ENCODE peak calls at places on chromosomes 7 and 10, in eight cellular contexts. V is ovary, J is AG04450, K is Peyer's patch, N is stomach, U is lower lobe of right lung, G is upper lobe of right lung, B is tibial nerve. Z is an unnamed sample.

GRCh38 chr10:86706977-86707376 is 38.7 kb downstream of the LDB3 start:
- DNase-seq in V (no peak), J (no peak), K (no peak), N (no peak), U (no peak), G (no peak), B (no peak), Z (no peak)

GRCh38 chr10:61283489-61284221 is 169.5 kb downstream of the TMEM26 start:
- DNase-seq in V (no peak), J (no peak), K (no peak), N (no peak), U (no peak), G (no peak), B (no peak), Z (no peak)

GRCh38 chr10:17425584-17426262 is 28.7 kb downstream of the ST8SIA6 start:
- DNase-seq in V (no peak), J (no peak), K (no peak), N (no peak), U (no peak), G (no peak), B (no peak), Z (no peak)

GRCh38 chr10:43502931-43503330 is 66.0 kb downstream of the ZNF487 start:
- DNase-seq in V (no peak), J (no peak), K (no peak), N (no peak), U (no peak), G (no peak), B (no peak), Z (no peak)

GRCh38 chr10:2949948-2950354 is 117.4 kb upstream of the PFKP start:
- DNase-seq in V (no peak), J (no peak), K (no peak), N (no peak), U (no peak), G (no peak), B (no peak), Z (no peak)

GRCh38 chr7:29385214-29385613 is 178.4 kb upstream of the PRR15 start:
- DNase-seq in V (no peak), J (no peak), K (no peak), N (no peak), U (no peak), G (no peak), B (no peak), Z (no peak)

GRCh38 chr10:64430690-64431323 is 909.6 kb downstream of the REEP3 start:
- DNase-seq in V (no peak), J (no peak), K (no peak), N (no peak), U (no peak), G (no peak), B (no peak), Z (no peak)

GRCh38 chr10:27998954-27999275 is at the start of gene ODAD2:
- DNase-seq in V (no peak), J (no peak), K (no peak), N (no peak), U (no peak), G (no peak), B (no peak), Z (no peak)

GRCh38 chr10:84416245-84416555 is 87.8 kb downstream of the CCSER2 start:
- DNase-seq in V (no peak), J (no peak), K (no peak), N (no peak), U (no peak), G (no peak), B (no peak), Z (no peak)

GRCh38 chr7:133614251-133614650 is 361.4 kb downstream of the EXOC4 start:
- DNase-seq in V (no peak), J (no peak), K (no peak), N (no peak), U (no peak), G (no peak), B (no peak), Z (no peak)

GRCh38 chr10:9825491-9826018 is 1192.1 kb upstream of the CELF2 start:
- DNase-seq in V (no peak), J (no peak), K (no peak), N (peak; percentile 52), U (no peak), G (no peak), B (no peak), Z (no peak)

GRCh38 chr10:131907679-131908078 is 6.9 kb downstream of the PPP2R2D start:
- DNase-seq in V (no peak), J (no peak), K (no peak), N (no peak), U (no peak), G (no peak), B (no peak), Z (no peak)

DNA sequence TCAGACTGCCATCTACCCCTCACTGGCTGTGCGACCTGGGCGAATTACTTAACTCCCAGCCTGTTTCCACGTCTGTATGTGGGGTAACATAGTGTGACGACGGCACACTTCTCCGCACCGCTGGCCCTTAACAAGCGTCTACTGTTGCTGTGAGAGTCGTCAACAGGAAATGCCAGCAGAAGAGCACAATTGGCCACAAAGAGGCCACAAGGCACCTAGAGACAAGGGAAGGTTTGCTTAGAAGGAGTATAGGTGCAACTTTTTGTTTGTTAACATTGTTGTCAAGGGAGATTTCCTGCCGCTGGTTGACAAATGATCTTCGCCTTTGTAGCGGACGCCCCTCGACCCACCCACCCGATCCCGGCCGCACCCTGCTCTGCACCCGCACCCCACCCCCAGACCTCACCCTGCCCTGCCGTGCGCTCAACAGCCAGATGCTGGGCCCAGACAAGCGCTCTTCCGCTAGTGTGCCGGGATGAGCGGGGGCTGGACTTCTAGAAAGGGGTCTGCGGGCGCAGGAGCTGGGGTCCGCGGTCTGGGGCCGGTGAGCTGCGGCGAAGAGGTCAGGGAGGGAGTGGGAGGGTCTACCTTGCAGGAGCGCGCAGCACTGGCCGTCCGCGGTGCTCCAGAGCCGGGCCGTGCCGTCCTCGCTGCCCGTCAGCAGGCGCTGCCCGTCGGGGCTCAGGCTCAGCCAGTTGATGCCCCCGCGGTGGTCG is 841 bp downstream of the WDR86 start:
- DNase-seq in V (no peak), J (no peak), K (peak; percentile 47), N (no peak), U (peak; percentile 50), G (peak; percentile 63), B (no peak), Z (no peak)
- H3K4me3 ChIP-seq in V (peak overlapping the region; percentile 46), J (no peak overlapping the region), K (peak overlapping the region; percentile 42), N (peak overlapping the region; percentile 52), U (peak overlapping the region; percentile 50), G (peak overlapping the region; percentile 45), B (peak overlapping the region; percentile 79), Z (peak overlapping the region; percentile 47)

GRCh38 chr10:100827819-100828743 is 82.7 kb downstream of the PAX2 start:
- DNase-seq in V (peak; percentile 32), J (no peak), K (peak; percentile 38), N (peak; percentile 55), U (no peak), G (no peak), B (no peak), Z (no peak)
- TF ChIP-seq CTCF in V (no peak), J (no peak), K (no peak), N (no peak), U (no peak), G (no peak), B (no peak), Z (no peak)

GRCh38 chr10:7715515-7715914 is 12.4 kb downstream of the ITIH2 start:
- DNase-seq in V (no peak), J (no peak), K (no peak), N (no peak), U (no peak), G (no peak), B (no peak), Z (no peak)
- H3K9me3 ChIP-seq in V (no peaks in the 10 kb centered on the region), J (no peaks in the 10 kb centered on the region), K (no peaks in the 10 kb centered on the region), N (no peaks in the 10 kb centered on the region), U (no peaks in the 10 kb centered on the region), G (no peaks in the 10 kb centered on the region), B (no peaks in the 10 kb centered on the region), Z (no peaks in the 10 kb centered on the region)

DNA sequence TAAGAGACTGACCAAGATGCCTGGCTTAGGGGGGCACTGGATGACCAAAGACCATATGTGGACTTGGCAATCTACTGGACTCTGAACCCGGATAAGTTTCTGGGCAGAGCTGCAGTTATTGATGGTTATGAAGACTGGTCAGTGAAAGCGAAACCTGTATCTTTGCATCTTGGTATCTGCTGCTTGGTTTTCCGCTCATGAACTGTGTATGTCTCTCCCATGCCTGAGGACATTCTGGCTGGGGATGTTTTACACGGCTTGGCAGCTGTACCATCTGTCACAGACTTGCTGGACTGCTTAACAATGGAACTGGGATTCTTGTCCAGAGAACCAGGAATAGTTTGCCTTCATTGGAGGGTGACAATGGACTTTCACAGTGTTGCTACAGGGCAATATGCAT is 119.9 kb upstream of the TMEM106B start:
- DNase-seq in V (no peak), J (no peak), K (no peak), N (no peak), U (no peak), G (no peak), B (no peak), Z (no peak)
- H3K4me3 ChIP-seq in V (no peak overlapping the region), J (no peak overlapping the region), K (no peak overlapping the region), N (no peak overlapping the region), U (no peak overlapping the region), G (no peak overlapping the region), B (no peak overlapping the region), Z (no peak overlapping the region)

GRCh38 chr7:129433823-129434171 is 435 bp upstream of the STRIP2 start:
- DNase-seq in V (no peak), J (no peak), K (no peak), N (no peak), U (no peak), G (no peak), B (peak; percentile 4), Z (no peak)
- TF ChIP-seq CTCF in V (no peak), J (peak; percentile 15), K (no peak), N (no peak), U (no peak), G (no peak), B (no peak), Z (peak; percentile 5)

DNA sequence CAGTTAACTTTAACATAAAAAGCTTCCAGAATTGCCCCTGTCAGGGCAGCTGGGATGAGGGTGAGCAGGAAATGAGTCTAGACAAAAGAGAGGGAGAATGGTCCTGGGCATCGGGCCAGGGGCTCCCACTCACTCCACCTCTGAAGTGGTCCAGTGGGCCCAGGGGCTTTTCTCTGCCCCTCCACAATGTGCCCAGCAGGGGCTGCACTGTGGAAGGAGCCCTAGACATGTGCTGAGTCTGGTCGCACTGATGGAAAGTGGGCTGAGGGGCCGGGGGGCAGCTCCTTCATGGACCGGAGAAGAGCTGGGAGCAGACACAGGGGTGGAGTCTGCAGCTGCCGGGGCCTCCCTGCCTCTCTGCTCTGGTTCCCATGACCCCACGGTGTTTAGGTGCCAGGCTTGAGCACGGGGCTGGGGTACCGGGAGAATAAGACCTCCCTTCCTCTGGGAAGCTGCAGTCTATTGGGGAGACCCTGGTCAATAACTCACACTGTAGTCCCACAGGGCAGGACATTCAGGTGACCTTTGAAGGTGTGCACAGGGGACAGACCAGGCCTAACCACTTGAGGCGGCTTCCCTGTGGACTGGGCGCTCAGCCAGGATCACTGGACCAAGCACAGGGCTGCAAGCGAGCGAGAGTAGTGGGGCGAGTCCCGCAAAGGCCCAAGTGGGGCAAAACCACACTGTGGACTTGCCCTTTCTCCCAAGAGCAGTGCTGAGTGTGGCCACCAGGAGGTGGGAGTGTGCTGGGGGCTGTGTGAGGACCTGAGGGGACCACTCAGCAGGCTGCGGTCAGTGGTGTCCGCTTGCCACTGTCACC is 6.1 kb downstream of the ADCY1 start:
- DNase-seq in V (no peak), J (no peak), K (no peak), N (peak; percentile 27), U (no peak), G (no peak), B (no peak), Z (peak; percentile 57)
- H3K9me3 ChIP-seq in V (no peaks in the 10 kb centered on the region), J (no peaks in the 10 kb centered on the region), K (no peaks in the 10 kb centered on the region), N (no peaks in the 10 kb centered on the region), U (no peaks in the 10 kb centered on the region), G (no peaks in the 10 kb centered on the region), B (no peaks in the 10 kb centered on the region), Z (no peaks in the 10 kb centered on the region)

GRCh38 chr10:118272090-118272775 is 69.9 kb downstream of the FAM204A start:
- DNase-seq in V (no peak), J (peak; percentile 6), K (no peak), N (no peak), U (no peak), G (no peak), B (peak; percentile 18), Z (no peak)
- H3K4me3 ChIP-seq in V (peak overlapping the region; percentile 17), J (peak overlapping the region; percentile 21), K (no peak overlapping the region), N (peak overlapping the region; percentile 15), U (peak overlapping the region; percentile 28), G (no peak overlapping the region), B (peak overlapping the region; percentile 16), Z (peak overlapping the region; percentile 10)